ENCODE peak calls at places on chromosomes 7 and 10, in six cellular contexts. One of them, this sample, is unnamed.
A peak's percentile ranks its signal among the peaks of the same experiment; 100 is the strongest.

GRCh38 chr10:373015-373414 is 237.8 kb downstream of the ZMYND11 start:
- DNase-seq in aorta: no peak
- DNase-seq in fibroblast of lung: peak; percentile 43
- DNase-seq in adrenal gland: no peak
- DNase-seq in fibroblast of pulmonary artery: peak; percentile 27
- DNase-seq in AG04450: no peak
- DNase-seq in this sample: no peak

GRCh38 chr10:103829838-103830465 is 25.4 kb downstream of the SH3PXD2A start:
- DNase-seq in adrenal gland: no peak
- DNase-seq in AG04450: no peak
- DNase-seq in fibroblast of lung: no peak
- DNase-seq in fibroblast of pulmonary artery: no peak
- DNase-seq in aorta: no peak
- DNase-seq in this sample: no peak

GRCh38 chr10:44982114-44982460 is 3.5 kb upstream of the DEPP1 start:
- DNase-seq in adrenal gland: no peak
- DNase-seq in fibroblast of lung: no peak
- DNase-seq in aorta: peak; percentile 95
- DNase-seq in AG04450: no peak
- DNase-seq in fibroblast of pulmonary artery: peak; percentile 21
- DNase-seq in this sample: no peak

GRCh38 chr7:56609852-56610355 is 493.7 kb upstream of the NUPR2 start:
- DNase-seq in aorta: no peak
- DNase-seq in AG04450: no peak
- DNase-seq in adrenal gland: no peak
- DNase-seq in fibroblast of lung: no peak
- DNase-seq in fibroblast of pulmonary artery: no peak
- DNase-seq in this sample: no peak

GRCh38 chr7:114468844-114469243 is 54.2 kb downstream of the FOXP2 start:
- DNase-seq in aorta: no peak
- DNase-seq in fibroblast of lung: peak; percentile 27
- DNase-seq in AG04450: no peak
- DNase-seq in fibroblast of pulmonary artery: no peak
- DNase-seq in adrenal gland: no peak
- DNase-seq in this sample: no peak

GRCh38 chr7:4261038-4261960 is 420.8 kb upstream of the FOXK1 start:
- DNase-seq in fibroblast of lung: peak; percentile 53
- DNase-seq in AG04450: no peak
- DNase-seq in aorta: no peak
- DNase-seq in fibroblast of pulmonary artery: no peak
- DNase-seq in adrenal gland: no peak
- DNase-seq in this sample: no peak

GRCh38 chr7:66283003-66283920 is 78.1 kb downstream of the TPST1 start:
- DNase-seq in fibroblast of lung: peak; percentile 87
- DNase-seq in AG04450: peak; percentile 24
- DNase-seq in fibroblast of pulmonary artery: peak; percentile 79
- DNase-seq in aorta: no peak
- DNase-seq in adrenal gland: no peak
- DNase-seq in this sample: no peak

GRCh38 chr7:40622830-40623507 is 488.2 kb downstream of the SUGCT start:
- DNase-seq in AG04450: no peak
- DNase-seq in aorta: no peak
- DNase-seq in fibroblast of pulmonary artery: no peak
- DNase-seq in adrenal gland: no peak
- DNase-seq in fibroblast of lung: no peak
- DNase-seq in this sample: no peak

GRCh38 chr7:44881610-44882009 is 3.7 kb downstream of the PURB start:
- DNase-seq in fibroblast of lung: peak; percentile 88
- DNase-seq in aorta: no peak
- DNase-seq in AG04450: peak; percentile 55
- DNase-seq in adrenal gland: no peak
- DNase-seq in fibroblast of pulmonary artery: peak; percentile 77
- DNase-seq in this sample: peak; percentile 53

GRCh38 chr7:82559203-82559805 is 115.7 kb upstream of the CACNA2D1 start:
- DNase-seq in adrenal gland: peak; percentile 66
- DNase-seq in AG04450: no peak
- DNase-seq in fibroblast of lung: no peak
- DNase-seq in aorta: no peak
- DNase-seq in fibroblast of pulmonary artery: no peak
- DNase-seq in this sample: no peak

GRCh38 chr10:6050801-6051445 is 11.2 kb downstream of the IL2RA start:
- DNase-seq in adrenal gland: peak; percentile 81
- DNase-seq in fibroblast of lung: peak; percentile 71
- DNase-seq in aorta: peak; percentile 75
- DNase-seq in AG04450: peak; percentile 7
- DNase-seq in fibroblast of pulmonary artery: peak; percentile 58
- DNase-seq in this sample: peak; percentile 3

GRCh38 chr10:63115732-63116383 is 17.3 kb upstream of the NRBF2 start:
- DNase-seq in aorta: peak; percentile 93
- DNase-seq in AG04450: no peak
- DNase-seq in fibroblast of lung: peak; percentile 96
- DNase-seq in adrenal gland: peak; percentile 86
- DNase-seq in fibroblast of pulmonary artery: peak; percentile 98
- DNase-seq in this sample: peak; percentile 87

GRCh38 chr7:94701555-94701973 is 45.6 kb upstream of the SGCE start:
- DNase-seq in aorta: no peak
- DNase-seq in AG04450: no peak
- DNase-seq in adrenal gland: no peak
- DNase-seq in fibroblast of pulmonary artery: peak; percentile 91
- DNase-seq in fibroblast of lung: peak; percentile 19
- DNase-seq in this sample: no peak

GRCh38 chr7:157844611-157845010 is 507.8 kb downstream of the DNAJB6 start:
- DNase-seq in adrenal gland: no peak
- DNase-seq in aorta: no peak
- DNase-seq in AG04450: no peak
- DNase-seq in fibroblast of lung: no peak
- DNase-seq in fibroblast of pulmonary artery: no peak
- DNase-seq in this sample: no peak

GRCh38 chr10:77884181-77884580 is 42.4 kb downstream of the DLG5 start:
- DNase-seq in fibroblast of pulmonary artery: no peak
- DNase-seq in adrenal gland: no peak
- DNase-seq in aorta: no peak
- DNase-seq in AG04450: no peak
- DNase-seq in fibroblast of lung: no peak
- DNase-seq in this sample: no peak

GRCh38 chr7:139772115-139772514 is 5.7 kb downstream of the HIPK2 start:
- DNase-seq in aorta: no peak
- DNase-seq in fibroblast of lung: peak; percentile 40
- DNase-seq in adrenal gland: no peak
- DNase-seq in fibroblast of pulmonary artery: no peak
- DNase-seq in AG04450: no peak
- DNase-seq in this sample: no peak

GRCh38 chr7:106057962-106058901 is 53.9 kb downstream of the SYPL1 start:
- DNase-seq in AG04450: no peak
- DNase-seq in aorta: no peak
- DNase-seq in adrenal gland: peak; percentile 61
- DNase-seq in fibroblast of lung: no peak
- DNase-seq in fibroblast of pulmonary artery: no peak
- DNase-seq in this sample: no peak
- H3K4me3 ChIP-seq in AG04450: no peak overlapping the region
- H3K4me3 ChIP-seq in aorta: no peak overlapping the region
- H3K4me3 ChIP-seq in adrenal gland: no peak overlapping the region
- H3K4me3 ChIP-seq in fibroblast of lung: no peak overlapping the region
- H3K4me3 ChIP-seq in fibroblast of pulmonary artery: no peak overlapping the region
- H3K4me3 ChIP-seq in this sample: no peak overlapping the region

DNA sequence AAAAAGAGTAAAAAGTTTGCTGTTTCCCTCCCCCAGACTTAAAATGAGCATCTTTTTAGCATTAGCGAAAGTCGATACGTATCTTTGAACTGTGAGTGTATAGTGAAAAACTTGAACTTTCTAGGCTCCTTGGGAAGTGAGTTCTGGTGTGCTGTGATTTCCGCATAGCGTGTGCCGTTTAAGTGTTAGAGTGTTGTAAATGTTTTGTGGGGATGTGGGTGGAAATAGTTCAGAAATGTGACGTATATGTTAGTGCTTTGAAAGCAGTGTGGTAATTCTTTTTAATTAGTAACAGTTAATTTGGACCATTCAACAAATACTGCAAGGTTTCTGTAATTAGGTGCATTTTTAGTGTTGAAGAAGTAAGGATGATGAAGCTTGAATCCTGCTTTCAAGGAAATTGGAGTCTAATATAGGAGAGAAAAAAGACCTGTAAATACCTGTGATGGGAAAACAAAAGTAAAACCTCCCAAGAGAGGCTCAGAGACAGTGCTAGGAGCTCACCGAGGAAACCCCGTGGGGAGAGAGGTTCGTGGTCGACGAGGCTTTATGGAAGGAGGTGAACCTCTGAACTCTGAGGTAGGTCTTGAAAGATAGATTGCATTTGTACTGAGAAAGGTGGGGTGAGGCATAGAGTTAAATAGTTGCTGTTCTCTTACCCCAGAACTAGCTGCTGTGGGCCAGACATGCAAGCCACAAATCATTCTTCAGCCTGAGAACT is 40.8 kb downstream of the RBM33 start:
- DNase-seq in fibroblast of pulmonary artery: no peak
- DNase-seq in adrenal gland: no peak
- DNase-seq in AG04450: no peak
- DNase-seq in aorta: no peak
- DNase-seq in fibroblast of lung: no peak
- DNase-seq in this sample: no peak
- H3K4me3 ChIP-seq in fibroblast of pulmonary artery: no peak overlapping the region
- H3K4me3 ChIP-seq in adrenal gland: no peak overlapping the region
- H3K4me3 ChIP-seq in AG04450: no peak overlapping the region
- H3K4me3 ChIP-seq in aorta: no peak overlapping the region
- H3K4me3 ChIP-seq in fibroblast of lung: no peak overlapping the region
- H3K4me3 ChIP-seq in this sample: no peak overlapping the region

GRCh38 chr7:151341357-151342101 is at the start of gene NUB1:
- DNase-seq in AG04450: peak; percentile 46
- DNase-seq in fibroblast of pulmonary artery: peak; percentile 85
- DNase-seq in fibroblast of lung: peak; percentile 82
- DNase-seq in aorta: peak; percentile 94
- DNase-seq in adrenal gland: peak; percentile 96
- DNase-seq in this sample: peak; percentile 16

GRCh38 chr7:151339651-151340377 is 1.8 kb upstream of the NUB1 start:
- DNase-seq in aorta: no peak
- DNase-seq in fibroblast of pulmonary artery: no peak
- DNase-seq in adrenal gland: no peak
- DNase-seq in AG04450: no peak
- DNase-seq in fibroblast of lung: no peak
- DNase-seq in this sample: no peak

GRCh38 chr7:151342102-151342646 is 562 bp downstream of the NUB1 start:
- DNase-seq in fibroblast of pulmonary artery: no peak
- DNase-seq in AG04450: no peak
- DNase-seq in aorta: no peak
- DNase-seq in fibroblast of lung: peak; percentile 26
- DNase-seq in adrenal gland: no peak
- DNase-seq in this sample: no peak

GRCh38 chr7:151342811-151343210 is 1.2 kb downstream of the NUB1 start:
- DNase-seq in adrenal gland: no peak
- DNase-seq in fibroblast of lung: no peak
- DNase-seq in AG04450: no peak
- DNase-seq in fibroblast of pulmonary artery: no peak
- DNase-seq in aorta: no peak
- DNase-seq in this sample: no peak

GRCh38 chr7:151340794-151341356 is 737 bp upstream of the NUB1 start:
- DNase-seq in fibroblast of pulmonary artery: no peak
- DNase-seq in aorta: no peak
- DNase-seq in fibroblast of lung: no peak
- DNase-seq in adrenal gland: no peak
- DNase-seq in AG04450: no peak
- DNase-seq in this sample: no peak
- H3K4me3 ChIP-seq in fibroblast of pulmonary artery: peak overlapping the region; percentile 40
- H3K4me3 ChIP-seq in aorta: peak overlapping the region; percentile 3
- H3K4me3 ChIP-seq in fibroblast of lung: peak overlapping the region; percentile 31
- H3K4me3 ChIP-seq in adrenal gland: peak overlapping the region; percentile 71
- H3K4me3 ChIP-seq in AG04450: peak overlapping the region; percentile 50
- H3K4me3 ChIP-seq in this sample: peak overlapping the region; percentile 54

GRCh38 chr7:2812119-2812487 is 32.0 kb downstream of the GNA12 start:
- DNase-seq in fibroblast of lung: peak; percentile 78
- DNase-seq in aorta: peak; percentile 41
- DNase-seq in adrenal gland: peak; percentile 45
- DNase-seq in AG04450: no peak
- DNase-seq in fibroblast of pulmonary artery: peak; percentile 62
- DNase-seq in this sample: no peak
- H3K4me3 ChIP-seq in fibroblast of lung: no peak overlapping the region
- H3K4me3 ChIP-seq in aorta: peak overlapping the region; percentile 19
- H3K4me3 ChIP-seq in adrenal gland: no peak overlapping the region
- H3K4me3 ChIP-seq in AG04450: no peak overlapping the region
- H3K4me3 ChIP-seq in fibroblast of pulmonary artery: no peak overlapping the region
- H3K4me3 ChIP-seq in this sample: no peak overlapping the region

GRCh38 chr7:134720091-134720935 is 59.1 kb upstream of the CALD1 start:
- DNase-seq in AG04450: no peak
- DNase-seq in fibroblast of lung: peak; percentile 78
- DNase-seq in adrenal gland: no peak
- DNase-seq in aorta: no peak
- DNase-seq in fibroblast of pulmonary artery: peak; percentile 55
- DNase-seq in this sample: no peak
- H3K4me3 ChIP-seq in AG04450: no peak overlapping the region
- H3K4me3 ChIP-seq in fibroblast of lung: no peak overlapping the region
- H3K4me3 ChIP-seq in adrenal gland: no peak overlapping the region
- H3K4me3 ChIP-seq in aorta: no peak overlapping the region
- H3K4me3 ChIP-seq in fibroblast of pulmonary artery: no peak overlapping the region
- H3K4me3 ChIP-seq in this sample: no peak overlapping the region

GRCh38 chr10:59002011-59002410 is 174.4 kb upstream of the PHYHIPL start:
- DNase-seq in aorta: no peak
- DNase-seq in AG04450: no peak
- DNase-seq in fibroblast of lung: no peak
- DNase-seq in adrenal gland: no peak
- DNase-seq in fibroblast of pulmonary artery: no peak
- DNase-seq in this sample: no peak

GRCh38 chr10:59000162-59000825 is 176.1 kb upstream of the PHYHIPL start:
- DNase-seq in fibroblast of pulmonary artery: no peak
- DNase-seq in fibroblast of lung: no peak
- DNase-seq in aorta: no peak
- DNase-seq in adrenal gland: no peak
- DNase-seq in AG04450: no peak
- DNase-seq in this sample: no peak

GRCh38 chr10:59004392-59004791 is 172.1 kb upstream of the PHYHIPL start:
- DNase-seq in AG04450: no peak
- DNase-seq in fibroblast of lung: no peak
- DNase-seq in aorta: no peak
- DNase-seq in fibroblast of pulmonary artery: no peak
- DNase-seq in adrenal gland: no peak
- DNase-seq in this sample: no peak

GRCh38 chr10:59006511-59007306 is 169.7 kb upstream of the PHYHIPL start:
- DNase-seq in aorta: no peak
- DNase-seq in AG04450: no peak
- DNase-seq in adrenal gland: peak; percentile 69
- DNase-seq in fibroblast of lung: peak; percentile 87
- DNase-seq in fibroblast of pulmonary artery: peak; percentile 80
- DNase-seq in this sample: peak; percentile 68

DNA sequence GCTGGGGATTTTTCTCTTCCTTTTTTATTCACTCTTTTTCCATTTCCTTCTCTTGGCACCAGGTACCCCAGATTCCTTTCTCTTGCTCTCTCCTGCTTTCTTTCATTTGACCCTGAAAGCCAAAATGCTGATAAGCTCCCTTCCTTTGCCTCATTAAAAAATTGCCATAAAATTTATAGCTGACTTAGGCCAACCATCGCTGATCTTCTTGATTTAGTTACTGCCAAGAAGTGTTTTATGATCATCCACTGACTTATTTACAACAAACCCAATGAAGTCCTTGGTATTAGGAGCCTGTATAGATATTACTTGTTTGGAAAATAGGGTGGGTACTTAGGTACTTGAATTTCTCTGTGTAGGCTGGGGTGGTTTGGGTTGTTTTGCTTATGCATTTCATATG is 173.2 kb upstream of the PHYHIPL start:
- DNase-seq in AG04450: no peak
- DNase-seq in fibroblast of pulmonary artery: no peak
- DNase-seq in adrenal gland: no peak
- DNase-seq in fibroblast of lung: no peak
- DNase-seq in aorta: no peak
- DNase-seq in this sample: no peak
- H3K4me3 ChIP-seq in AG04450: no peak overlapping the region
- H3K4me3 ChIP-seq in fibroblast of pulmonary artery: no peak overlapping the region
- H3K4me3 ChIP-seq in adrenal gland: no peak overlapping the region
- H3K4me3 ChIP-seq in fibroblast of lung: no peak overlapping the region
- H3K4me3 ChIP-seq in aorta: no peak overlapping the region
- H3K4me3 ChIP-seq in this sample: no peak overlapping the region

This sample was measured in skeletal muscle cell.